ENCODE peak calls at places on chromosomes 7 and 10, in ten cellular contexts. W is dorsolateral prefrontal cortex, Y is hepatocyte, L is HFFc6, O is heart right ventricle, E is left ventricle myocardium inferior, P is HFF-Myc, I is PC-3, Z is uterus, X is pancreas. K is an unnamed sample.

GRCh38 chr10:129033790-129034272 is 433.2 kb upstream of the MGMT start:
- DNase-seq in W (no peak), Y (no peak), L (no peak), O (no peak), E (no peak), P (no peak), I (no peak), Z (no peak), X (no peak), K (no peak)

GRCh38 chr7:51014811-51015210 is 232.1 kb upstream of the GRB10 start:
- DNase-seq in W (no peak), Y (no peak), L (no peak), O (no peak), E (no peak), P (no peak), I (no peak), Z (no peak), X (no peak), K (no peak)

GRCh38 chr10:16923309-16923708 is 106.1 kb upstream of the RSU1 start:
- DNase-seq in W (no peak), Y (no peak), L (no peak), O (no peak), E (no peak), P (no peak), I (no peak), Z (no peak), X (no peak), K (no peak)

GRCh38 chr10:77500754-77501151 is 136.9 kb downstream of the KCNMA1 start:
- DNase-seq in W (no peak), Y (no peak), L (peak), O (no peak), E (no peak), P (no peak), I (no peak), Z (no peak), X (no peak), K (no peak)

GRCh38 chr10:29099001-29099400 is 189.9 kb upstream of the LYZL1 start:
- DNase-seq in W (no peak), Y (no peak), L (no peak), O (no peak), E (no peak), P (no peak), I (peak), Z (no peak), X (no peak), K (no peak)

GRCh38 chr7:28626629-28627262 is 214.4 kb downstream of the CREB5 start:
- DNase-seq in W (no peak), Y (no peak), L (peak), O (no peak), E (no peak), P (no peak), I (peak), Z (peak), X (no peak), K (peak)

GRCh38 chr10:22308390-22308789 is 7.8 kb upstream of the COMMD3 start:
- DNase-seq in W (no peak), Y (no peak), L (no peak), O (no peak), E (no peak), P (no peak), I (peak), Z (no peak), X (no peak), K (no peak)

GRCh38 chr10:15144788-15145187 is 23.7 kb downstream of the NMT2 start:
- DNase-seq in W (no peak), Y (no peak), L (peak), O (no peak), E (no peak), P (no peak), I (peak), Z (no peak), X (no peak), K (no peak)

GRCh38 chr10:132001238-132001977 is 19.7 kb upstream of the BNIP3 start:
- DNase-seq in W (no peak), Y (no peak), L (no peak), O (no peak), E (no peak), P (no peak), I (peak), Z (no peak), X (no peak), K (peak)

GRCh38 chr10:62243647-62243997 is 25.0 kb downstream of the RTKN2 start:
- DNase-seq in W (no peak), Y (no peak), L (no peak), O (no peak), E (no peak), P (no peak), I (no peak), Z (no peak), X (no peak), K (no peak)

GRCh38 chr7:142932386-142933091 is 1.0 kb downstream of the TRPV5 start:
- DNase-seq in W (no peak), Y (no peak), L (no peak), O (no peak), E (no peak), P (no peak), I (no peak), Z (no peak), X (no peak), K (no peak)

GRCh38 chr7:100603697-100604077 is 1.5 kb downstream of the PCOLCE start:
- DNase-seq in W (no peak), Y (no peak), L (peak), O (no peak), E (no peak), P (no peak), I (no peak), Z (no peak), X (no peak), K (no peak)

GRCh38 chr10:93150289-93150688 is 76.6 kb downstream of the CYP26A1 start:
- DNase-seq in W (no peak), Y (no peak), L (peak), O (no peak), E (no peak), P (no peak), I (peak), Z (no peak), X (no peak), K (no peak)

GRCh38 chr7:81014266-81014665 is 95.4 kb upstream of the SEMA3C start:
- DNase-seq in W (no peak), Y (no peak), L (no peak), O (no peak), E (no peak), P (no peak), I (peak), Z (no peak), X (no peak), K (peak)

GRCh38 chr7:100017300-100017699 is 1.9 kb downstream of the ZKSCAN1 start:
- DNase-seq in W (no peak), Y (peak), L (no peak), O (no peak), E (no peak), P (no peak), I (no peak), Z (no peak), X (peak), K (no peak)

GRCh38 chr7:101905203-101905865 is 87.9 kb downstream of the CUX1 start:
- DNase-seq in W (no peak), Y (no peak), L (no peak), O (no peak), E (no peak), P (no peak), I (no peak), Z (no peak), X (no peak), K (no peak)

GRCh38 chr7:121366852-121367431 is 29.2 kb downstream of the FAM3C start:
- DNase-seq in W (no peak), Y (peak), L (peak), O (no peak), E (no peak), P (no peak), I (peak), Z (no peak), X (no peak), K (peak)

GRCh38 chr7:149310113-149310836 is 48.3 kb downstream of the ZNF783 start:
- DNase-seq in W (no peak), Y (peak), L (peak), O (no peak), E (no peak), P (peak), I (peak), Z (no peak), X (no peak), K (peak)

GRCh38 chr7:69739906-69740545 is 141.8 kb downstream of the AUTS2 start:
- DNase-seq in W (no peak), Y (no peak), L (no peak), O (peak), E (peak), P (peak), I (no peak), Z (no peak), X (no peak), K (peak)

GRCh38 chr10:123149568-123150228 is 1.8 kb downstream of the HMX2 start:
- DNase-seq in W (no peak), Y (peak), L (no peak), O (no peak), E (no peak), P (no peak), I (no peak), Z (no peak), X (no peak), K (peak)

GRCh38 chr7:25353744-25354143 is 125.5 kb upstream of the NPVF start:
- DNase-seq in W (no peak), Y (no peak), L (no peak), O (no peak), E (no peak), P (no peak), I (no peak), Z (no peak), X (no peak), K (no peak)

GRCh38 chr10:46524471-46525176 is 31.8 kb downstream of the GPRIN2 start:
- DNase-seq in W (peak), Y (no peak), L (peak), O (no peak), E (peak), P (no peak), I (peak), Z (peak), X (peak), K (peak)

GRCh38 chr10:91162050-91162494 is 58.4 kb upstream of the PCGF5 start:
- DNase-seq in W (no peak), Y (peak), L (peak), O (no peak), E (no peak), P (no peak), I (peak), Z (no peak), X (no peak), K (peak)

GRCh38 chr10:68792115-68792514 is 35.2 kb upstream of the STOX1 start:
- DNase-seq in W (no peak), Y (no peak), L (no peak), O (no peak), E (no peak), P (no peak), I (peak), Z (no peak), X (no peak), K (peak)

GRCh38 chr10:68647928-68648327 is 73.1 kb upstream of the CCAR1 start:
- DNase-seq in W (no peak), Y (peak), L (peak), O (no peak), E (no peak), P (peak), I (peak), Z (no peak), X (no peak), K (peak)

GRCh38 chr10:74909665-74910064 is 83.3 kb downstream of the KAT6B start:
- DNase-seq in W (no peak), Y (no peak), L (peak), O (no peak), E (no peak), P (no peak), I (peak), Z (no peak), X (no peak), K (peak)

GRCh38 chr10:79985481-79986072 is 36.7 kb upstream of the SFTPD start:
- DNase-seq in W (no peak), Y (peak), L (no peak), O (no peak), E (no peak), P (no peak), I (peak), Z (no peak), X (no peak), K (peak)

GRCh38 chr10:46268076-46268881 is 18.5 kb upstream of the ANTXRL start:
- DNase-seq in W (no peak), Y (no peak), L (no peak), O (no peak), E (no peak), P (no peak), I (no peak), Z (no peak), X (no peak), K (no peak)

GRCh38 chr7:130959743-130960207 is 225.8 kb upstream of the KLF14 start:
- DNase-seq in W (no peak), Y (no peak), L (peak), O (no peak), E (no peak), P (peak), I (peak), Z (no peak), X (no peak), K (peak)

GRCh38 chr10:26544932-26545331 is 106.8 kb downstream of the APBB1IP start:
- DNase-seq in W (no peak), Y (no peak), L (no peak), O (no peak), E (no peak), P (no peak), I (no peak), Z (no peak), X (no peak), K (peak)

GRCh38 chr10:504131-504611 is 185.3 kb downstream of the DIP2C start:
- DNase-seq in W (no peak), Y (no peak), L (no peak), O (no peak), E (no peak), P (no peak), I (no peak), Z (peak), X (no peak), K (no peak)

GRCh38 chr10:122521011-122521410 is 39.5 kb upstream of the DMBT1 start:
- DNase-seq in W (no peak), Y (no peak), L (no peak), O (no peak), E (no peak), P (no peak), I (no peak), Z (no peak), X (no peak), K (no peak)

GRCh38 chr7:158019726-158020705 is 567.6 kb downstream of the PTPRN2 start:
- DNase-seq in W (no peak), Y (no peak), L (no peak), O (no peak), E (no peak), P (no peak), I (no peak), Z (no peak), X (no peak), K (no peak)

GRCh38 chr10:129604333-129605032 is 137.4 kb downstream of the MGMT start:
- DNase-seq in W (no peak), Y (no peak), L (no peak), O (no peak), E (no peak), P (no peak), I (no peak), Z (no peak), X (no peak), K (no peak)

GRCh38 chr7:12687213-12688171 is at the start of gene ARL4A:
- DNase-seq in W (peak), Y (peak), L (peak), O (peak), E (peak), P (peak), I (peak), Z (peak), X (peak), K (peak)
- TF ChIP-seq CTCF in W (peak), Y (peak), L (no peak), O (peak), E (no peak), P (peak), I (peak), Z (peak), X (no peak), K (peak)

GRCh38 chr7:87779806-87780205 is 96.4 kb downstream of the SLC25A40 start:
- DNase-seq in W (no peak), Y (no peak), L (no peak), O (no peak), E (no peak), P (no peak), I (no peak), Z (no peak), X (no peak), K (no peak)

GRCh38 chr7:87785368-87785995 is 90.7 kb downstream of the SLC25A40 start:
- DNase-seq in W (no peak), Y (no peak), L (no peak), O (no peak), E (no peak), P (no peak), I (no peak), Z (no peak), X (no peak), K (no peak)

GRCh38 chr7:87784424-87784823 is 91.7 kb downstream of the SLC25A40 start:
- DNase-seq in W (no peak), Y (no peak), L (no peak), O (no peak), E (no peak), P (no peak), I (peak), Z (no peak), X (no peak), K (peak)
- TF ChIP-seq CTCF in W (no peak), Y (no peak), L (no peak), O (no peak), E (no peak), P (no peak), I (peak), Z (no peak), X (no peak), K (peak)

GRCh38 chr7:155306677-155307470 is 9.2 kb downstream of the INSIG1 start:
- DNase-seq in W (no peak), Y (no peak), L (no peak), O (no peak), E (no peak), P (no peak), I (peak), Z (no peak), X (peak), K (no peak)
- TF ChIP-seq CTCF in W (no peak), Y (no peak), L (no peak), O (no peak), E (no peak), P (no peak), I (no peak), Z (no peak), X (no peak), K (no peak)

GRCh38 chr10:44459677-44460076 is 74.8 kb upstream of the CXCL12 start:
- DNase-seq in W (no peak), Y (no peak), L (no peak), O (no peak), E (no peak), P (no peak), I (no peak), Z (no peak), X (no peak), K (no peak)

GRCh38 chr10:44462338-44462914 is 77.5 kb upstream of the CXCL12 start:
- DNase-seq in W (no peak), Y (no peak), L (no peak), O (no peak), E (no peak), P (no peak), I (peak), Z (no peak), X (no peak), K (no peak)

GRCh38 chr10:44460499-44460898 is 75.6 kb upstream of the CXCL12 start:
- DNase-seq in W (no peak), Y (no peak), L (no peak), O (no peak), E (no peak), P (no peak), I (no peak), Z (no peak), X (no peak), K (peak)

GRCh38 chr10:44458671-44459403 is 73.9 kb upstream of the CXCL12 start:
- DNase-seq in W (no peak), Y (no peak), L (no peak), O (no peak), E (no peak), P (no peak), I (no peak), Z (no peak), X (no peak), K (no peak)

GRCh38 chr10:44457259-44457658 is 72.4 kb upstream of the CXCL12 start:
- DNase-seq in W (no peak), Y (no peak), L (no peak), O (no peak), E (no peak), P (no peak), I (no peak), Z (no peak), X (no peak), K (no peak)
- TF ChIP-seq CTCF in W (no peak), Y (no peak), L (peak), O (peak), E (no peak), P (peak), I (peak), Z (no peak), X (no peak), K (peak)